ENCODE peak calls at places on chromosomes 6 and 20, in six cellular contexts. W is left lung; H is body of pancreas; V is CD4-positive, alpha-beta T cell; A is H9; J is AG04450. Z is an unnamed sample.

GRCh38 chr20:35121186-35121585 is 25.9 kb downstream of the EDEM2 start:
- DNase-seq in A (no peak), W (no peak), V (no peak), H (no peak), J (no peak), Z (no peak)

GRCh38 chr6:136226027-136226673 is 24.0 kb downstream of the MTFR2 start:
- DNase-seq in W (peak), H (peak), V (peak), J (peak), A (peak), Z (no peak)

GRCh38 chr20:52076164-52076563 is 115.4 kb downstream of the ZFP64 start:
- DNase-seq in J (no peak), H (no peak), V (no peak), W (no peak), A (no peak), Z (no peak)

GRCh38 chr20:63661959-63662812 is 4.1 kb downstream of the RTEL1 start:
- DNase-seq in H (no peak), V (no peak), J (no peak), W (peak), A (no peak), Z (no peak)

GRCh38 chr6:22082278-22082677 is 214.6 kb downstream of the PRL start:
- DNase-seq in J (no peak), H (peak), V (no peak), W (no peak), A (no peak), Z (no peak)

GRCh38 chr6:2782825-2783187 is 17.6 kb downstream of the WRNIP1 start:
- DNase-seq in V (no peak), H (no peak), W (no peak), J (no peak), A (no peak), Z (no peak)

GRCh38 chr6:12592634-12593033 is 123.9 kb upstream of the PHACTR1 start:
- DNase-seq in W (no peak), H (no peak), V (no peak), A (no peak), J (no peak), Z (no peak)

GRCh38 chr6:27631614-27631925 is 158.7 kb upstream of the ZNF184 start:
- DNase-seq in H (no peak), J (no peak), V (no peak), W (no peak), A (no peak), Z (no peak)

GRCh38 chr20:36543187-36544133 is 2.1 kb downstream of the MYL9 start:
- DNase-seq in A (no peak), V (no peak), J (no peak), W (no peak), H (peak), Z (peak)

GRCh38 chr6:130971504-130971903 is 91.5 kb downstream of the EPB41L2 start:
- DNase-seq in V (no peak), A (no peak), H (no peak), J (no peak), W (no peak), Z (no peak)
- H3K27ac ChIP-seq in V (no peak), A (no peak), H (no peak), J (no peak), W (no peak), Z (no peak)

GRCh38 chr6:43838276-43839036 is 68.4 kb downstream of the VEGFA start:
- DNase-seq in H (peak), V (no peak), J (no peak), A (peak), W (peak), Z (peak)
- TF ChIP-seq CTCF in H (peak), V (no peak), J (peak), A (peak), W (peak), Z (no peak)

DNA sequence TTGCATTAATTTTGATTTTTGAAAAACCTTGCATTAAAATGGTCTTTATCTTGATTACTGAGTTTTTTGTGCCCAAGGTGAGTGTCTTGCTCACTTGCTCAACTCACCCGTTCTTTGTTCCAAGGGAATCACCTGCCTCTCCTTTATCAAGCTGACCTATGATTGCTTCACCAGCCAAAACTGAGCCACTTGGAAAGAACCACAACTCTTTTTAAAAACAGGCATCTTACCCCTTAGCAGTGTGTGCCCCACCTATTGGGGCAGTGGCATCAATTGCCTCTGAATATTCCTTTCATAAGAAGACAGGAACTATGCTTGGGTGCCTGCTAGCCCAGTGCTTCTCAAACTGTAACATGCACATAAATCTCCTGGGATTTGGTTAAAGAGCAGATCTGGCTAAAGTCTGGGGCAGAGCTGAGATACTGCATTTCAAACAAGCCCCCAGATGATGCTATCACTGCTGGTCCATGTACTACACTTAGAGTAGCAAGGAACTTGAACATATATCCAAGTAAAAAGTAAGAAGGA is 3.3 kb upstream of the STK38 start:
- DNase-seq in H (no peak), W (no peak), J (no peak), A (no peak), V (no peak), Z (no peak)
- H3K27ac ChIP-seq in H (no peak), W (no peak), J (no peak), A (no peak), V (no peak), Z (no peak)

GRCh38 chr6:107800564-107801164 is 23.4 kb downstream of the SCML4 start:
- DNase-seq in V (no peak), W (no peak), J (no peak), H (no peak), A (no peak), Z (no peak)
- TF ChIP-seq CTCF in V (peak), W (no peak), J (peak), H (peak), A (peak), Z (no peak)

GRCh38 chr6:7137335-7138106 is 29.8 kb downstream of the RREB1 start:
- DNase-seq in H (no peak), V (peak), J (no peak), W (peak), A (peak), Z (peak)

GRCh38 chr6:7136859-7137334 is 29.1 kb downstream of the RREB1 start:
- DNase-seq in V (no peak), J (no peak), W (no peak), H (no peak), A (no peak), Z (no peak)

GRCh38 chr6:7139835-7140470 is 32.2 kb downstream of the RREB1 start:
- DNase-seq in A (no peak), H (no peak), W (no peak), V (no peak), J (no peak), Z (no peak)

GRCh38 chr6:7138921-7139358 is 31.2 kb downstream of the RREB1 start:
- DNase-seq in W (no peak), J (no peak), V (no peak), H (peak), A (peak), Z (no peak)

GRCh38 chr6:7138111-7138510 is 30.4 kb downstream of the RREB1 start:
- DNase-seq in H (no peak), J (no peak), W (no peak), A (no peak), V (no peak), Z (no peak)
- H3K27ac ChIP-seq in H (peak), J (no peak), W (peak), A (no peak), V (peak), Z (peak)

GRCh38 chr6:50128420-50129005 is 78.8 kb upstream of the DEFB112 start:
- DNase-seq in H (no peak), W (no peak), V (no peak), J (no peak), A (no peak), Z (no peak)
- TF ChIP-seq CTCF in H (peak), W (no peak), V (peak), J (peak), A (peak), Z (peak)

GRCh38 chr20:38835792-38836191 is 30.3 kb downstream of the PPP1R16B start:
- DNase-seq in J (no peak), V (no peak), A (no peak), W (no peak), H (no peak), Z (no peak)
- H3K27ac ChIP-seq in J (no peak), V (no peak), A (no peak), W (no peak), H (no peak), Z (no peak)

GRCh38 chr6:139927742-139928305 is 553.4 kb upstream of the CITED2 start:
- DNase-seq in A (no peak), J (no peak), V (no peak), W (no peak), H (no peak), Z (no peak)

GRCh38 chr6:139925894-139926641 is 551.6 kb upstream of the CITED2 start:
- DNase-seq in H (peak), J (peak), V (no peak), W (no peak), A (no peak), Z (peak)

GRCh38 chr6:139923964-139924475 is 549.6 kb upstream of the CITED2 start:
- DNase-seq in A (no peak), H (no peak), V (no peak), J (no peak), W (no peak), Z (no peak)

GRCh38 chr6:139926711-139927110 is 552.3 kb upstream of the CITED2 start:
- DNase-seq in V (no peak), W (no peak), H (no peak), A (no peak), J (no peak), Z (no peak)

GRCh38 chr6:139927236-139927635 is 552.8 kb upstream of the CITED2 start:
- DNase-seq in W (no peak), A (no peak), V (no peak), H (no peak), J (peak), Z (no peak)
- TF ChIP-seq CTCF in W (no peak), A (peak), V (no peak), H (no peak), J (peak), Z (no peak)

DNA sequence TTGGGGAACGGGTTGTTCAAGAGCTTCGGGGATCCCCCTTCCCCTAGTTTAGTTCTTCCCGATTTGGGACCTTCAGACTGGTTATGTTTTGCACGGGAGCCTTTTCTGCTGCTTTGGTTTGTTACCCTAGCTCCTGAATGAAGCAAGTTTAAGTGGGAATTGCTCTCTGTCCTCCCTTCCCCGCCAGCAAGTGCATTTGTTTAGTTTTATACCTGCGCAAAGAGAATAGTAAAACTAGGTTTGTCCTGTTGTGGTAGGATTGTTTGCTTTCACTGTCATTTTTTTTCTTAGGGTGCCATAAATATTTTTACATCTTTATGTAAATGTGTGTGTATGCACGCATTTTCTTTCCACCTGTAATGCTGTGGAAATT is 657 bp downstream of the SH3BGRL2 start:
- DNase-seq in W (no peak), J (no peak), V (no peak), A (no peak), H (peak), Z (no peak)
- H3K27ac ChIP-seq in W (peak), J (no peak), V (no peak), A (no peak), H (peak), Z (no peak)

Z was measured in tibial artery.